ENCODE peak calls at places on chromosomes 5 and 9, in ten cellular contexts. One of them, this sample, is unnamed.

GRCh38 chr5:138339086-138339456 is 1.0 kb downstream of the FAM53C start:
- DNase-seq in H54: no peak
- DNase-seq in HCT116: no peak
- DNase-seq in heart left ventricle: no peak
- DNase-seq in body of pancreas: peak
- DNase-seq in uterus: no peak
- DNase-seq in erythroblast: peak
- DNase-seq in right lobe of liver: no peak
- DNase-seq in HepG2: no peak
- DNase-seq in GM12891: no peak
- DNase-seq in this sample: no peak

GRCh38 chr5:55694152-55694830 is 17.8 kb downstream of the SLC38A9 start:
- DNase-seq in H54: no peak
- DNase-seq in HCT116: peak
- DNase-seq in heart left ventricle: no peak
- DNase-seq in body of pancreas: no peak
- DNase-seq in uterus: no peak
- DNase-seq in erythroblast: peak
- DNase-seq in right lobe of liver: no peak
- DNase-seq in HepG2: peak
- DNase-seq in GM12891: no peak
- DNase-seq in this sample: no peak

GRCh38 chr5:136164226-136164625 is 28.7 kb downstream of the SMIM32 start:
- DNase-seq in H54: no peak
- DNase-seq in HCT116: no peak
- DNase-seq in heart left ventricle: no peak
- DNase-seq in body of pancreas: no peak
- DNase-seq in uterus: no peak
- DNase-seq in erythroblast: no peak
- DNase-seq in right lobe of liver: no peak
- DNase-seq in HepG2: no peak
- DNase-seq in GM12891: no peak
- DNase-seq in this sample: no peak

GRCh38 chr5:68067353-68067752 is 148.2 kb upstream of the PIK3R1 start:
- DNase-seq in H54: no peak
- DNase-seq in HCT116: no peak
- DNase-seq in heart left ventricle: no peak
- DNase-seq in body of pancreas: no peak
- DNase-seq in uterus: no peak
- DNase-seq in erythroblast: no peak
- DNase-seq in right lobe of liver: no peak
- DNase-seq in HepG2: no peak
- DNase-seq in GM12891: no peak
- DNase-seq in this sample: no peak

GRCh38 chr9:137487454-137488329 is 28.6 kb upstream of the NSMF start:
- DNase-seq in H54: no peak
- DNase-seq in HCT116: no peak
- DNase-seq in heart left ventricle: no peak
- DNase-seq in body of pancreas: peak
- DNase-seq in uterus: no peak
- DNase-seq in erythroblast: no peak
- DNase-seq in right lobe of liver: no peak
- DNase-seq in HepG2: no peak
- DNase-seq in GM12891: no peak
- DNase-seq in this sample: no peak

GRCh38 chr9:131361202-131361833 is 32.6 kb upstream of the PRRC2B start:
- DNase-seq in H54: no peak
- DNase-seq in HCT116: no peak
- DNase-seq in heart left ventricle: no peak
- DNase-seq in body of pancreas: peak
- DNase-seq in uterus: no peak
- DNase-seq in erythroblast: no peak
- DNase-seq in right lobe of liver: peak
- DNase-seq in HepG2: no peak
- DNase-seq in GM12891: no peak
- DNase-seq in this sample: no peak

GRCh38 chr5:89128930-89129625 is 246.1 kb upstream of the MEF2C start:
- DNase-seq in H54: no peak
- DNase-seq in HCT116: no peak
- DNase-seq in heart left ventricle: no peak
- DNase-seq in body of pancreas: no peak
- DNase-seq in uterus: no peak
- DNase-seq in erythroblast: peak
- DNase-seq in right lobe of liver: no peak
- DNase-seq in HepG2: no peak
- DNase-seq in GM12891: no peak
- DNase-seq in this sample: no peak

GRCh38 chr9:17793713-17794622 is 215.1 kb downstream of the SH3GL2 start:
- DNase-seq in H54: no peak
- DNase-seq in HCT116: peak
- DNase-seq in heart left ventricle: no peak
- DNase-seq in body of pancreas: peak
- DNase-seq in uterus: no peak
- DNase-seq in erythroblast: peak
- DNase-seq in right lobe of liver: no peak
- DNase-seq in HepG2: peak
- DNase-seq in GM12891: no peak
- DNase-seq in this sample: no peak

GRCh38 chr5:132466453-132467291 is 23.9 kb downstream of the IRF1 start:
- DNase-seq in H54: no peak
- DNase-seq in HCT116: no peak
- DNase-seq in heart left ventricle: peak
- DNase-seq in body of pancreas: peak
- DNase-seq in uterus: no peak
- DNase-seq in erythroblast: peak
- DNase-seq in right lobe of liver: peak
- DNase-seq in HepG2: peak
- DNase-seq in GM12891: no peak
- DNase-seq in this sample: no peak

GRCh38 chr9:101566904-101567724 is 27.7 kb downstream of the PPP3R2 start:
- DNase-seq in H54: peak
- DNase-seq in HCT116: peak
- DNase-seq in heart left ventricle: no peak
- DNase-seq in body of pancreas: peak
- DNase-seq in uterus: no peak
- DNase-seq in erythroblast: peak
- DNase-seq in right lobe of liver: no peak
- DNase-seq in HepG2: peak
- DNase-seq in GM12891: no peak
- DNase-seq in this sample: no peak

GRCh38 chr5:16913840-16914435 is 22.1 kb downstream of the MYO10 start:
- DNase-seq in H54: no peak
- DNase-seq in HCT116: no peak
- DNase-seq in heart left ventricle: no peak
- DNase-seq in body of pancreas: peak
- DNase-seq in uterus: no peak
- DNase-seq in erythroblast: no peak
- DNase-seq in right lobe of liver: no peak
- DNase-seq in HepG2: no peak
- DNase-seq in GM12891: no peak
- DNase-seq in this sample: no peak
- TF ChIP-seq POLR2A in H54: no peak
- TF ChIP-seq POLR2A in HCT116: no peak
- TF ChIP-seq POLR2A in heart left ventricle: no peak
- TF ChIP-seq POLR2A in body of pancreas: no peak
- TF ChIP-seq POLR2A in uterus: no peak
- TF ChIP-seq POLR2A in erythroblast: no peak
- TF ChIP-seq POLR2A in right lobe of liver: no peak
- TF ChIP-seq POLR2A in HepG2: no peak
- TF ChIP-seq POLR2A in GM12891: no peak
- TF ChIP-seq POLR2A in this sample: no peak

DNA sequence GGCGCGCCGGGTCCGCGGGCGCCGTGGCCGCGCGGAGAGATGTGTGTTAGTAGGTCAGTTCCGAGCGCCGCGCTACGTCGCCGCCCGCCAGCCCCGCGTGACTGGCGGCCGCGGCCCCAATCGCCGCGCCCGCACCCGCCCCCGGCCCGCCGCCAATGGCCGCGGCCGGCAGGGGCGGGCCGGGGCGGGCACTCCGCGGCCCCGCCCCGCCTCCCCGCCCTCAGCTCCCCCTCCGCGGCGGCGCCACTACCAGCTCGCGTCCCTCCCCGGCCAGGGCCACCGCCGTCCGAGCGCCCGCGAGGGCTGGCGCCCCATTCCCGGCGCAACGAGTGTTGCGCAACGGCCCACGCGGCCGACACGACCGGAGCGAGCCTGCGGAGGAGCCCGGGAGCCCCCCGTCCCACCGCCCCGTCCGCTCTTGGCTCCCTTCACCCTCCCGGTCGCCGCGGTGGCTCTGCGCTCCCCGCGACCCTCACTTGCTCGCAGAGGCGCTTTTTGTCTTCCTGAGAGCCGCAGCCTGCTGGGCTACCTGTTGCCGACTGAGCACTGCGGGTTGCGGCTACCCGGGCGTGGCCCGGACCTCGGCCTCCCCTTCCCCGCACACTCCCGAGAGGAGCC is at the start of gene NFIL3:
- DNase-seq in H54: peak
- DNase-seq in HCT116: no peak
- DNase-seq in heart left ventricle: peak
- DNase-seq in body of pancreas: peak
- DNase-seq in uterus: peak
- DNase-seq in erythroblast: peak
- DNase-seq in right lobe of liver: peak
- DNase-seq in HepG2: peak
- DNase-seq in GM12891: peak
- DNase-seq in this sample: peak
- TF ChIP-seq POLR2A in H54: peak
- TF ChIP-seq POLR2A in HCT116: peak
- TF ChIP-seq POLR2A in heart left ventricle: peak
- TF ChIP-seq POLR2A in body of pancreas: peak
- TF ChIP-seq POLR2A in uterus: peak
- TF ChIP-seq POLR2A in erythroblast: no peak
- TF ChIP-seq POLR2A in right lobe of liver: peak
- TF ChIP-seq POLR2A in HepG2: peak
- TF ChIP-seq POLR2A in GM12891: no peak
- TF ChIP-seq POLR2A in this sample: peak

DNA sequence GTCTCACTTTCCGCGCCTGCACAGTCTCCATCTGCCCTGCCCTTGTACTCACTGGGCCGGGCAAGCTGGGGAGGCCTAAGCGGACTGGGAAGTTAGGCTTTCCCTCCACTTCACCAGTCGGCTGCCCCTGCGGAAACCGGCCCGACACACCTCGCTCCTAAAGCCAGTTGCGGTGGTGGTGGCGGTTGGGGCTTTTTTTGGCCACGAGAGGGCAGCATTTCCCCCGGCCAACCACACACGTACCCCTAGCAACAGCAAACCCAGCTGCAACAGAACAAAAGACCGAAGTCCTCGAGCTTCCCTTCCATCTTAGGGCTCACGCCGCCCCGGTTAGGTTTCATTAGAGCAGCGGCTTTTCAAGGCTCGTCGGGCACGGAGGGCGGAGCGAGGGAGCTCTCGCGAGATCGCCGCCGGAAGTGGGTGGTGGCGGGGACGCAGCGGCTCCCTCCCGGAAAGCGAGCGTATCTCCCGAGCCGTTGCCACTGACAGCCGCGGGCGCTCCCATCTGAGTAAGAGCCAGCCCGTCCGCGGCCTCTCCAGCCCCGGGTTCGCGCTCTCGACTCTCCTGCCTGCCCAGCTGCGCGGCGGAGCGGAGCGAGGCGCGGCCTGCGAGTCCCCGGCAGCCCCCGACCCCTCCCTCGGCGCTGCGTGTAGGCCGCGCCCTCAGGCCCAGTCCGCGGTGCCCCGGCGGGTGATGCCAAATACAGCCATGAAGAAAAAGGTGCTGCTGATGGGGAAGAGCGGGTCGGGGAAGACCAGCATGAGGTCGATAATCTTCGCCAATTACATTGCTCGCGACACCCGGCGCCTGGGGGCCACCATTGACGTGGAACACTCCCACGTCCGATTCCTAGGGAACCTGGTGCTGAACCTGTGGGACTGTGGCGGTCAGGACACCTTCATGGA is at the start of gene RRAGA:
- DNase-seq in H54: peak
- DNase-seq in HCT116: peak
- DNase-seq in heart left ventricle: peak
- DNase-seq in body of pancreas: peak
- DNase-seq in uterus: peak
- DNase-seq in erythroblast: peak
- DNase-seq in right lobe of liver: peak
- DNase-seq in HepG2: peak
- DNase-seq in GM12891: peak
- DNase-seq in this sample: peak
- TF ChIP-seq POLR2A in H54: peak
- TF ChIP-seq POLR2A in HCT116: peak
- TF ChIP-seq POLR2A in heart left ventricle: peak
- TF ChIP-seq POLR2A in body of pancreas: peak
- TF ChIP-seq POLR2A in uterus: peak
- TF ChIP-seq POLR2A in erythroblast: peak
- TF ChIP-seq POLR2A in right lobe of liver: peak
- TF ChIP-seq POLR2A in HepG2: peak
- TF ChIP-seq POLR2A in GM12891: peak
- TF ChIP-seq POLR2A in this sample: peak

GRCh38 chr9:69132391-69132790 is 41.7 kb upstream of the TJP2 start:
- DNase-seq in H54: no peak
- DNase-seq in HCT116: no peak
- DNase-seq in heart left ventricle: no peak
- DNase-seq in body of pancreas: no peak
- DNase-seq in uterus: no peak
- DNase-seq in erythroblast: no peak
- DNase-seq in right lobe of liver: no peak
- DNase-seq in HepG2: no peak
- DNase-seq in GM12891: no peak
- DNase-seq in this sample: no peak
- TF ChIP-seq POLR2A in H54: no peak
- TF ChIP-seq POLR2A in HCT116: no peak
- TF ChIP-seq POLR2A in heart left ventricle: no peak
- TF ChIP-seq POLR2A in body of pancreas: no peak
- TF ChIP-seq POLR2A in uterus: no peak
- TF ChIP-seq POLR2A in erythroblast: no peak
- TF ChIP-seq POLR2A in right lobe of liver: no peak
- TF ChIP-seq POLR2A in HepG2: no peak
- TF ChIP-seq POLR2A in GM12891: no peak
- TF ChIP-seq POLR2A in this sample: no peak

GRCh38 chr5:151252762-151253603 is at the start of gene GM2A:
- DNase-seq in H54: peak
- DNase-seq in HCT116: peak
- DNase-seq in heart left ventricle: peak
- DNase-seq in body of pancreas: peak
- DNase-seq in uterus: peak
- DNase-seq in erythroblast: peak
- DNase-seq in right lobe of liver: peak
- DNase-seq in HepG2: peak
- DNase-seq in GM12891: peak
- DNase-seq in this sample: peak
- TF ChIP-seq POLR2A in H54: peak
- TF ChIP-seq POLR2A in HCT116: peak
- TF ChIP-seq POLR2A in heart left ventricle: peak
- TF ChIP-seq POLR2A in body of pancreas: peak
- TF ChIP-seq POLR2A in uterus: peak
- TF ChIP-seq POLR2A in erythroblast: peak
- TF ChIP-seq POLR2A in right lobe of liver: peak
- TF ChIP-seq POLR2A in HepG2: peak
- TF ChIP-seq POLR2A in GM12891: peak
- TF ChIP-seq POLR2A in this sample: no peak

GRCh38 chr9:35789541-35789940 is 1.9 kb upstream of the NPR2 start:
- DNase-seq in H54: no peak
- DNase-seq in HCT116: no peak
- DNase-seq in heart left ventricle: no peak
- DNase-seq in body of pancreas: no peak
- DNase-seq in uterus: no peak
- DNase-seq in erythroblast: no peak
- DNase-seq in right lobe of liver: no peak
- DNase-seq in HepG2: no peak
- DNase-seq in GM12891: no peak
- DNase-seq in this sample: no peak
- TF ChIP-seq POLR2A in H54: no peak
- TF ChIP-seq POLR2A in HCT116: no peak
- TF ChIP-seq POLR2A in heart left ventricle: no peak
- TF ChIP-seq POLR2A in body of pancreas: no peak
- TF ChIP-seq POLR2A in uterus: no peak
- TF ChIP-seq POLR2A in erythroblast: no peak
- TF ChIP-seq POLR2A in right lobe of liver: no peak
- TF ChIP-seq POLR2A in HepG2: no peak
- TF ChIP-seq POLR2A in GM12891: no peak
- TF ChIP-seq POLR2A in this sample: no peak

GRCh38 chr5:150641826-150642566 is 1.5 kb downstream of the SYNPO start:
- DNase-seq in H54: no peak
- DNase-seq in HCT116: no peak
- DNase-seq in heart left ventricle: no peak
- DNase-seq in body of pancreas: no peak
- DNase-seq in uterus: no peak
- DNase-seq in erythroblast: no peak
- DNase-seq in right lobe of liver: no peak
- DNase-seq in HepG2: no peak
- DNase-seq in GM12891: no peak
- DNase-seq in this sample: no peak
- TF ChIP-seq POLR2A in H54: no peak
- TF ChIP-seq POLR2A in HCT116: no peak
- TF ChIP-seq POLR2A in heart left ventricle: no peak
- TF ChIP-seq POLR2A in body of pancreas: no peak
- TF ChIP-seq POLR2A in uterus: no peak
- TF ChIP-seq POLR2A in erythroblast: no peak
- TF ChIP-seq POLR2A in right lobe of liver: no peak
- TF ChIP-seq POLR2A in HepG2: no peak
- TF ChIP-seq POLR2A in GM12891: no peak
- TF ChIP-seq POLR2A in this sample: no peak

This sample was measured in suprapubic skin.